ENCODE peak calls at places on chromosome 19, in nine cellular contexts. M is tibial nerve, E is IMR-90, A is A549, G is right lobe of liver, T is Peyer's patch, R is ovary, Q is stomach, U is sigmoid colon. F is an unnamed sample. For H3K9me3, the result is how much of the 10 kb centered on the place peaks cover.

GRCh38 chr19:35133826-35134225 is 1.0 kb downstream of the LGI4 start:
- DNase-seq in T (no peak), Q (no peak), E (no peak), A (no peak), G (no peak), M (no peak), R (no peak), U (no peak), F (no peak)

GRCh38 chr19:48398329-48399235 is 5.1 kb downstream of the GRIN2D start:
- DNase-seq in Q (peak), T (peak), U (peak), G (peak), E (peak), R (peak), A (peak), M (peak), F (no peak)

GRCh38 chr19:47132522-47132852 is 1.9 kb downstream of the SAE1 start:
- DNase-seq in R (no peak), U (no peak), G (no peak), M (no peak), E (no peak), Q (no peak), T (no peak), A (no peak), F (no peak)

GRCh38 chr19:31271569-31271911 is 77.7 kb downstream of the TSHZ3 start:
- DNase-seq in Q (no peak), T (no peak), U (peak), M (no peak), R (no peak), E (no peak), A (no peak), G (no peak), F (no peak)

GRCh38 chr19:46076951-46077814 is 36.4 kb upstream of the IGFL4 start:
- DNase-seq in T (peak), R (peak), A (peak), U (peak), G (peak), E (peak), M (peak), Q (peak), F (peak)

GRCh38 chr19:42540071-42540553 is 11.8 kb upstream of the CEACAM1 start:
- DNase-seq in G (no peak), M (no peak), A (no peak), R (no peak), E (no peak), Q (peak), T (no peak), U (no peak), F (no peak)

GRCh38 chr19:48683349-48683748 is 10.5 kb upstream of the NTN5 start:
- DNase-seq in R (no peak), T (no peak), A (no peak), G (no peak), E (peak), U (no peak), M (peak), Q (no peak), F (peak)

GRCh38 chr19:55373993-55374757 is 2.5 kb upstream of the TMEM190 start:
- DNase-seq in A (peak), R (no peak), Q (no peak), M (no peak), E (peak), T (no peak), U (no peak), G (peak), F (no peak)

GRCh38 chr19:31733591-31733990 is 384.4 kb upstream of the TSHZ3 start:
- DNase-seq in R (no peak), G (no peak), Q (no peak), T (no peak), A (no peak), M (no peak), E (no peak), U (no peak), F (no peak)

GRCh38 chr19:14118165-14119051 is 846 bp upstream of the PRKACA start:
- DNase-seq in T (peak), U (peak), E (peak), Q (peak), R (peak), G (peak), A (no peak), M (peak), F (peak)

DNA sequence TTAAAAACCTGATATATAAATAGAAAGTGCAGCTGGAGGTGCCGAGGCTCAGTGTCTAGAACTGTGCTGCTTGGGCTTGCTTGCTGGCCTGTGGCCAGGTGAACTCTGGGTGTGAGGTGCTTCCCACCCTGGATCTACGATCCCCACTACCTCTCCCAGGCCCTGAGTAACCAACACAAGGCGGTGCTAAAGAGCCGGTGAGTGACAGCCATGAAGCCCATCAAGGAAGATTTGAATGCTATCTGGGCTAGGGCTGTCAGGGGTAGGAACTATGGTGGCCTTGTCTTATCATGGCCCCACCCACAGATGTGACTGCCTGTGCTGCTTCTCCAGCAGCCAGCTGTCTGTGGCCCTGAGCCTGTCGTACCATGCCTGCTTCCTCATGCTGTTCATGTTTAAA is 25.6 kb upstream of the ZNF91 start:
- DNase-seq in T (no peak), E (no peak), M (no peak), G (no peak), R (no peak), A (no peak), Q (no peak), U (no peak), F (no peak)
- H3K9me3 ChIP-seq in T (under half), E (under half), M (under half), G (under half), R (under half), A (under half), Q (under half), U (under half), F (under half)

GRCh38 chr19:51739466-51740213 is 12.0 kb downstream of the FPR1 start:
- DNase-seq in G (no peak), E (no peak), U (no peak), T (no peak), A (no peak), Q (no peak), R (no peak), M (no peak), F (no peak)
- TF ChIP-seq POLR2A in G (no peak), E (no peak), U (no peak), T (no peak), A (no peak), Q (no peak), R (no peak), M (no peak), F (no peak)

DNA sequence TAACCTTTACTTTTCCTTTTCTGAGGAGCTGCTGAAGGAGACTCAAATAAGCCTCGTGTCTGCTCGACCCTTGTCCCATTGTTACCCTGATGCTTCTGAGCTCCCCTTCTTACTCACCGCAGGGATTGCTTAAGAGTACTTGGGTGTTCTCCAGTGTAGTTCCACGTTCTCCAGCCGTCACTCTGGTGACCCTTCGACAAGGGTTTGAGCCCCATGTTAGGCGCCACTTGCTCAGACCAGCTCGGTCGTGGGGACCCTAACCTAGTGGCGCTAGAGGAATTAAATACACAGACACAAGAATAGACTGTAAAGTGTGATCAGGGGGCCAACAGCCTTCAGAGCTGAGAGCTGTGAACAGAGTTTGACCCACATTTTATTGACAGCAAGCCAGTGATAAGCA is 10.3 kb downstream of the ZNF480 start:
- DNase-seq in E (peak), M (no peak), T (no peak), A (no peak), R (no peak), G (no peak), Q (no peak), U (no peak), F (no peak)
- H3K9me3 ChIP-seq in E (half or more), M (half or more), T (under half), A (half or more), R (under half), G (under half), Q (half or more), U (half or more), F (half or more)

GRCh38 chr19:7921302-7921954 is 1.3 kb downstream of the SNAPC2 start:
- DNase-seq in G (peak), T (no peak), R (no peak), M (no peak), Q (no peak), U (no peak), E (no peak), A (no peak), F (no peak)

GRCh38 chr19:7921955-7922840 is 2.1 kb downstream of the SNAPC2 start:
- DNase-seq in A (no peak), U (no peak), T (no peak), E (no peak), Q (no peak), M (no peak), G (peak), R (peak), F (no peak)

GRCh38 chr19:7918615-7919421 is 1.3 kb upstream of the SNAPC2 start:
- DNase-seq in M (no peak), T (peak), U (no peak), E (no peak), Q (no peak), R (peak), G (peak), A (no peak), F (no peak)

GRCh38 chr19:7920520-7921301 is 573 bp downstream of the SNAPC2 start:
- DNase-seq in U (peak), R (peak), T (peak), M (peak), A (peak), E (peak), Q (peak), G (peak), F (peak)

GRCh38 chr19:7919681-7920519 is at the start of gene SNAPC2:
- DNase-seq in E (peak), G (peak), R (peak), A (peak), U (peak), Q (peak), T (peak), M (peak), F (peak)
- TF ChIP-seq POLR2A in E (no peak), G (peak), R (peak), A (peak), U (peak), Q (no peak), T (peak), M (peak), F (no peak)

GRCh38 chr19:22602631-22603272 is 31.4 kb upstream of the ZNF492 start:
- DNase-seq in G (no peak), Q (no peak), E (no peak), R (no peak), M (no peak), T (no peak), A (no peak), U (no peak), F (no peak)
- H3K9me3 ChIP-seq in G (under half), Q (half or more), E (half or more), R (under half), M (under half), T (under half), A (under half), U (under half), F (under half)

DNA sequence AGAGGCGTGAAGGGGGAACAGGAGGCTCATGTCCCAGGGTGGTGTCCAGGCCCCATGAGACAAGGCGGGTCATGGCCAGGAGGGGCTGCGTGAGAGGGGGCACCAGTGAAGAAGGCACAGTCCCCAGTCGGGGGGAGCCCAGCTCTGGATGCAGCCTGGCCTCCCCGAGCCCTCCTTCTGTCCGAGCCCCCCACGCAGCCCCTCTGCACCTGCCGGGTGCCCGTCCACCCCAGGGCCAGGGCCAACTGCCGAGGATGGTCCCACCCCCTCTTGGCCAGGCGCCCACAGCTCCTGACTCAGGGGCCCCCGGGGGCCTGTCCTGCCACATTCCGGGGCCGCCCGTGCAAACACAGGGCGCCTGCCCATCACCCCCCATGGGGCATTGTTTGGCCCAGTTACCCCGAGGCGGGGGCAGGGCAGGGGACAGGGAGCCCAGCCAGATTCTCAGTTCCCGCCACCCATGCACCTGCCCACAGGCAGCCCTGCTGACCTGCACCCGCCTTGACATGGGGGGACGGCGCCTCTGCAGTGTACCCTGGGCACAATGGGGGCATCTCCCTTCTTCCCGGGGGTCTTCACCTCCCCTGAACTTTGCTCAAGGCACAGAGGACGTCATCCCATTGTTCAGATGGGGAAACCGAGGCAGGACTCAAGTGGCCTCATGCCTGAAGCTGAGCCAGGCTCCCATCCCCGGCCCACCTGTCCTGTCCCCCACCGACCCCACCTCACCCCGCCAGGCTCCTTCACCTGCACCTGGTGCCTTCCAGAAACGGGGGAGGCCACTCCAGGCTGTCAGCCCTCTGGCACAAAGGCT is 5.4 kb upstream of the TCF3 start:
- DNase-seq in A (no peak), E (no peak), T (no peak), R (no peak), M (no peak), Q (peak), U (no peak), G (peak), F (no peak)
- TF ChIP-seq POLR2A in A (no peak), E (no peak), T (no peak), R (no peak), M (no peak), Q (no peak), U (no peak), G (no peak), F (peak)

GRCh38 chr19:36950335-36951119 is 34.4 kb downstream of the ZNF568 start:
- DNase-seq in Q (no peak), R (no peak), M (no peak), T (no peak), U (no peak), A (no peak), E (no peak), G (no peak), F (no peak)
- H3K9me3 ChIP-seq in Q (half or more), R (under half), M (half or more), T (under half), U (under half), A (half or more), E (under half), G (under half), F (under half)

DNA sequence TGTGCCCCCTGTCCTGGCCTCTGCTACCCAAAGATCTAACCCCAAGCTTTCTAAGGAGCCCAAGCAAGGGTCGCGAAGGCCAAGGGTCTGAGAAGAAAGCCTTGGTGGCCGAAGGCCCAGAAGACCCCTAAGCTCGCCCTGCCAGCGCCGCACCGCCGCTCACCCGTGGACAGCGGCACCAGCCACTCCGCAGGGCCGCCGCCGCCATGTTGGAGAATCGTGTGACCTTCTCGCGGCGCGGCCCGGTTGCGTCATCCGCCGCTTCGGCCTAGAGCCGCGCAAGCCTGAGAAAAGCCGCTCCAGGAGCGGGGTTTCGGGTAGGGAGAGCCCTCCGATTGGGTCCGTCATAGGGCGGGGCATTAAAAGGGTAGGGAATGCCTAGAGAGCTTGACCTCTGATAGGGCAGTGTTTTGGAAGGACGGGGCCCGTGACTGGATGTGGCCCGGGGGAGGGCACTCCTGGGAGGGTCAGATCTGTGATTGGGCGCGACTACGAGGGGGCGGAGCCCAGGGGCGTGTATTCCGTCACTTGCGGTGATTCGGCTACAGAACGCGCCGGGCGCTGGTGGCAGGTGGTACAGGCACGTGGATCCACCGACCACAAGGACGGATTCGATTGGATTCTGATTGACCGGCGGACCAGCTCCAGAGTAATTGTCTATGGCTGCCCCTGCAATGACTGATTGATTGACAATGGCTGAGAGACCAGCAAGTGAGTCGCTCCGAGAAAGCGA is at the start of gene TIMM44:
- DNase-seq in G (peak), R (peak), T (peak), E (peak), Q (peak), M (peak), A (peak), U (peak), F (peak)
- TF ChIP-seq POLR2A in G (peak), R (peak), T (peak), E (peak), Q (no peak), M (peak), A (peak), U (peak), F (peak)